ENCODE peak calls at places on chromosomes 16 and 17, in seven cellular contexts. F is hypothalamus, V is GM12891, U is DMS53, L is hepatocyte, X is fibroblast of villous mesenchyme, P is nucleus accumbens. Z is an unnamed sample.

GRCh38 chr17:48636177-48637018 is 10.2 kb upstream of the HOXB9 start:
- DNase-seq in U (peak; percentile 81), V (peak; percentile 83), L (peak; percentile 90), F (peak; percentile 19), X (peak; percentile 74), P (no peak), Z (peak; percentile 87)

GRCh38 chr16:17817943-17818342 is 347.2 kb upstream of the XYLT1 start:
- DNase-seq in X (no peak), F (no peak), L (no peak), P (no peak), U (no peak), V (no peak), Z (no peak)

GRCh38 chr17:55730380-55730779 is 7.7 kb upstream of the TMEM100 start:
- DNase-seq in V (no peak), U (no peak), P (no peak), L (no peak), F (no peak), X (peak; percentile 29), Z (no peak)

GRCh38 chr16:78543066-78543465 is 443.6 kb downstream of the WWOX start:
- DNase-seq in X (peak; percentile 12), L (no peak), V (no peak), F (no peak), P (no peak), U (peak; percentile 64), Z (no peak)

GRCh38 chr17:63450551-63450950 is 4.4 kb upstream of the CYB561 start:
- DNase-seq in P (no peak), X (no peak), F (no peak), U (no peak), L (no peak), V (no peak), Z (no peak)

GRCh38 chr17:311119-311848 is 41.3 kb downstream of the RPH3AL start:
- DNase-seq in F (no peak), P (no peak), V (no peak), X (no peak), L (no peak), U (no peak), Z (no peak)

GRCh38 chr17:39097159-39097519 is 54.3 kb downstream of the PLXDC1 start:
- DNase-seq in U (no peak), X (no peak), F (no peak), V (no peak), P (no peak), L (no peak), Z (no peak)

GRCh38 chr16:53541326-53541725 is 38.3 kb upstream of the AKTIP start:
- DNase-seq in P (no peak), F (no peak), U (no peak), L (no peak), X (no peak), V (no peak), Z (peak; percentile 2)

GRCh38 chr16:2194166-2194834 is 2.1 kb downstream of the CASKIN1 start:
- DNase-seq in X (peak; percentile 12), F (no peak), V (no peak), U (peak; percentile 81), P (no peak), L (peak; percentile 70), Z (peak; percentile 41)

GRCh38 chr17:43756176-43756575 is 2.4 kb downstream of the SOST start:
- DNase-seq in L (no peak), F (no peak), X (no peak), V (no peak), P (no peak), U (no peak), Z (no peak)

GRCh38 chr16:80664226-80664625 is 123.4 kb downstream of the DYNLRB2 start:
- DNase-seq in F (no peak), U (no peak), X (no peak), V (no peak), L (no peak), P (no peak), Z (no peak)

GRCh38 chr17:79006794-79007503 is 2.6 kb downstream of the CANT1 start:
- DNase-seq in F (no peak), L (no peak), U (no peak), X (no peak), V (no peak), P (no peak), Z (no peak)

GRCh38 chr17:15456972-15457722 is 10.3 kb downstream of the CDRT4 start:
- DNase-seq in X (peak; percentile 87), F (peak; percentile 57), V (no peak), U (no peak), P (peak; percentile 72), L (peak; percentile 82), Z (no peak)

GRCh38 chr16:74034862-74035261 is 261.8 kb upstream of the PSMD7 start:
- DNase-seq in F (no peak), X (peak; percentile 20), P (peak; percentile 1), L (peak; percentile 50), U (peak; percentile 67), V (no peak), Z (peak; percentile 36)

GRCh38 chr17:16442141-16442540 is 26.8 kb downstream of the TRPV2 start:
- DNase-seq in P (no peak), F (no peak), L (no peak), U (peak; percentile 57), V (no peak), X (peak; percentile 76), Z (no peak)

GRCh38 chr17:61997649-61998048 is 67.4 kb downstream of the MED13 start:
- DNase-seq in V (no peak), P (no peak), L (no peak), X (peak; percentile 46), U (peak; percentile 2), F (no peak), Z (peak; percentile 6)

GRCh38 chr17:51585514-51586104 is 325.3 kb downstream of the UTP18 start:
- DNase-seq in X (no peak), L (peak; percentile 41), P (no peak), F (peak; percentile 3), U (peak; percentile 71), V (no peak), Z (peak; percentile 15)

GRCh38 chr16:57023541-57024249 is 34.3 kb downstream of the NLRC5 start:
- DNase-seq in F (no peak), L (no peak), V (no peak), X (no peak), P (no peak), U (no peak), Z (no peak)

GRCh38 chr16:65667013-65667578 is 545.2 kb upstream of the CDH11 start:
- DNase-seq in F (no peak), U (no peak), P (no peak), L (peak; percentile 50), X (peak; percentile 61), V (no peak), Z (no peak)

GRCh38 chr17:15659663-15660062 is 24.4 kb downstream of the TRIM16 start:
- DNase-seq in F (no peak), U (no peak), P (no peak), X (no peak), V (no peak), L (no peak), Z (no peak)